ENCODE peak calls at places on chromosomes 6 and 20, in ten cellular contexts. T is esophagus squamous epithelium, X is A549, B is endothelial cell of umbilical vein, P is transverse colon, O is stomach, U is body of pancreas, H is K562, J is suprapubic skin, I is tibial nerve. K is an unnamed sample.

GRCh38 chr20:6613280-6613861 is 154.1 kb upstream of the BMP2 start:
- DNase-seq in T (no peak), X (no peak), B (no peak), P (no peak), O (no peak), U (no peak), H (no peak), J (no peak), I (no peak), K (no peak)

GRCh38 chr6:21883528-21883927 is 290.0 kb downstream of the SOX4 start:
- DNase-seq in T (no peak), X (no peak), B (no peak), P (no peak), O (no peak), U (no peak), H (no peak), J (no peak), I (no peak), K (no peak)

GRCh38 chr6:34534656-34535055 is 21.5 kb downstream of the SPDEF start:
- DNase-seq in T (no peak), X (no peak), B (no peak), P (no peak), O (no peak), U (no peak), H (no peak), J (no peak), I (no peak), K (no peak)

GRCh38 chr6:18503588-18504231 is 116.6 kb downstream of the RNF144B start:
- DNase-seq in T (no peak), X (peak; percentile 26), B (peak; percentile 83), P (peak; percentile 50), O (peak; percentile 55), U (peak; percentile 78), H (peak; percentile 50), J (no peak), I (peak; percentile 24), K (peak; percentile 46)

GRCh38 chr20:4190792-4191519 is 175.6 kb upstream of the RNF24 start:
- DNase-seq in T (no peak), X (no peak), B (no peak), P (no peak), O (no peak), U (no peak), H (no peak), J (no peak), I (no peak), K (no peak)

GRCh38 chr20:38204936-38205435 is 39.9 kb upstream of the TGM2 start:
- DNase-seq in T (no peak), X (no peak), B (no peak), P (no peak), O (no peak), U (no peak), H (no peak), J (no peak), I (no peak), K (no peak)

GRCh38 chr6:40558102-40558501 is 29.1 kb downstream of the LRFN2 start:
- DNase-seq in T (no peak), X (no peak), B (no peak), P (no peak), O (no peak), U (no peak), H (no peak), J (no peak), I (no peak), K (no peak)

GRCh38 chr6:3867616-3868502 is 18.7 kb downstream of the FAM50B start:
- DNase-seq in T (no peak), X (no peak), B (no peak), P (no peak), O (no peak), U (no peak), H (no peak), J (peak; percentile 35), I (no peak), K (no peak)

GRCh38 chr20:14979472-14979986 is 642.1 kb upstream of the FLRT3 start:
- DNase-seq in T (no peak), X (no peak), B (peak; percentile 49), P (no peak), O (no peak), U (no peak), H (no peak), J (no peak), I (no peak), K (no peak)

GRCh38 chr6:5762561-5762968 is 244.2 kb downstream of the NRN1 start:
- DNase-seq in T (no peak), X (no peak), B (no peak), P (no peak), O (no peak), U (no peak), H (no peak), J (peak; percentile 35), I (no peak), K (peak; percentile 27)

GRCh38 chr20:63037669-63038268 is 31.0 kb upstream of the BHLHE23 start:
- DNase-seq in T (no peak), X (no peak), B (no peak), P (no peak), O (no peak), U (no peak), H (peak; percentile 31), J (no peak), I (no peak), K (no peak)

GRCh38 chr6:126055449-126055848 is 69.1 kb downstream of the TRMT11 start:
- DNase-seq in T (no peak), X (no peak), B (no peak), P (no peak), O (no peak), U (no peak), H (no peak), J (no peak), I (no peak), K (no peak)
- TF ChIP-seq POLR2A in T (no peak), X (no peak), B (no peak), P (no peak), O (no peak), U (no peak), H (no peak), J (no peak), I (no peak), K (no peak)

DNA sequence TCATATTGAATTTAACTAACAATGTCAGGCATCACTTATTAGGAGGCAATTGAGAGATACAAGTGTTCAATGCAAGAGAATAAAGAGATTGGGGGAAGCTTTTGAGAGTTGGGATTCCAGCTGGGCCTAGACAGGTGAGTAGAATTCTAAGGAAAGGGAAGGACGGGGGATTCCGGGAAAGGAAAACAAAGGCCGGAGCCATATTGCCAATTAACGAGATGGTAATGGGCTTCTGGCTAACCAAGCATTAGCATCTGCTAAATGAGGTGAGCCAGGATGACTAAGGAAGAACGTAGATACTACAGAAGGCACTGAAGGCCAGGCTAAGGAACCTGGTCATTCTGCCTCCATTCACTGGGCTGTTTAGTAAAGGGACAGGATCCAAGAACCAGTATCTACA is 10.5 kb downstream of the FYN start:
- DNase-seq in T (no peak), X (no peak), B (no peak), P (no peak), O (no peak), U (no peak), H (no peak), J (no peak), I (no peak), K (no peak)
- H3K4me1 ChIP-seq in T (peaks cover 3% of the 10 kb centered on the region), X (no peaks in the 10 kb centered on the region), B (no peaks in the 10 kb centered on the region), P (no peaks in the 10 kb centered on the region), O (peaks cover 70% of the 10 kb centered on the region), U (no peaks in the 10 kb centered on the region), H (no peaks in the 10 kb centered on the region), J (peaks cover 9% of the 10 kb centered on the region), I (peaks cover 18% of the 10 kb centered on the region), K (peaks cover 43% of the 10 kb centered on the region)

GRCh38 chr6:29502181-29502580 is 14.4 kb upstream of the MAS1L start:
- DNase-seq in T (no peak), X (no peak), B (no peak), P (no peak), O (no peak), U (no peak), H (no peak), J (no peak), I (no peak), K (no peak)

GRCh38 chr6:29504961-29505360 is 17.2 kb upstream of the MAS1L start:
- DNase-seq in T (no peak), X (no peak), B (no peak), P (no peak), O (no peak), U (peak; percentile 53), H (no peak), J (no peak), I (no peak), K (no peak)

GRCh38 chr6:29501106-29501505 is 13.3 kb upstream of the MAS1L start:
- DNase-seq in T (no peak), X (no peak), B (no peak), P (no peak), O (no peak), U (no peak), H (no peak), J (no peak), I (no peak), K (no peak)

GRCh38 chr6:29500594-29500993 is 12.8 kb upstream of the MAS1L start:
- DNase-seq in T (no peak), X (no peak), B (no peak), P (no peak), O (no peak), U (no peak), H (no peak), J (no peak), I (no peak), K (no peak)

DNA sequence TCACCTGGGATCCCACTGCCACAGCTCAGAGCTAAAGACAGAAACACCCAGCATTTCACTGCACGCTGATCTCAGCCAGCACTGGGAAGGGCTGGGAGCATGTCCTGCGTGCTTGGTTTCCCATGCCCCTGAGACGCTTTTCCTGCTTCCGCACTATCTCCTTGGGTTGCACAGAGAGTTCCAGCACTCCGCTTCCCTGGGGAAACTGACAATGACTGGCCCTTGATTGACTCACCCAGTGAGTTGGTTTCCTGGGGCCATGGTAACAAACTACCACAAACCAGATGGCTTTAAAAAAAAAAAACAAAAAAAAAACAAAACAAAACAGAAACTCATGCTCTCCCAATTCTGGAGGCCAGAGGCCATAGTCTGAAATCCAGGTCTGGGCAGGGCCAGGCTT is 14.8 kb upstream of the MAS1L start:
- DNase-seq in T (no peak), X (no peak), B (peak; percentile 18), P (no peak), O (no peak), U (no peak), H (no peak), J (no peak), I (no peak), K (no peak)
- TF ChIP-seq POLR2A in T (no peak), X (no peak), B (no peak), P (no peak), O (no peak), U (no peak), H (no peak), J (no peak), I (no peak), K (no peak)

DNA sequence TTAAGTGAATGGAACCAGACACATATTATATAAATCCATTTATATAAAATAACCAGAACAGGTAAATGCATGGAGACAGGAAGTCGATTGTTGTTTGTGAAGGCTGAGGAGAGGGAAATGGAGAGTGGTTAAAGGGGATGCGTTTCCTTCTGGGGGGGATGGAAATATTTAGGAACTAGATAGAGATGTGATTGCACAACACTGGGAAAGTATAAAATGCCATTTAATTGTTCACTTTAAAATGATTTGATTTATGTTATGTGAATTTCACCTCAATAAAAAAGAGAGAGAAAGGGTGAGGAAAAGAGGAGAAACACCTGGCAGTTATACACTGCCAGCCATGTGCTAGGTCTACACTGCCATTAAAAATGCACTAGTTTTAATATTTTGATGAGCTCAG is 312.6 kb downstream of the CD83 start:
- DNase-seq in T (no peak), X (no peak), B (no peak), P (no peak), O (no peak), U (no peak), H (no peak), J (no peak), I (no peak), K (no peak)
- H3K4me1 ChIP-seq in T (no peaks in the 10 kb centered on the region), X (no peaks in the 10 kb centered on the region), B (no peaks in the 10 kb centered on the region), P (no peaks in the 10 kb centered on the region), O (no peaks in the 10 kb centered on the region), U (no peaks in the 10 kb centered on the region), H (no peaks in the 10 kb centered on the region), J (no peaks in the 10 kb centered on the region), I (no peaks in the 10 kb centered on the region), K (no peaks in the 10 kb centered on the region)